ENCODE peak calls at places on chromosomes 6 and 20, in eight cellular contexts. Z, I, S, Q, L, P, U and N are unnamed samples. For H3K4me1, the result is how much of the 10 kb centered on the place peaks cover.

GRCh38 chr20:17971571-17972013 is 2.8 kb downstream of the MGME1 start:
- DNase-seq in Z (no peak), I (no peak), S (no peak), Q (no peak), L (no peak), P (no peak), U (no peak), N (no peak)

GRCh38 chr6:1215884-1216487 is 95.9 kb upstream of the FOXQ1 start:
- DNase-seq in Z (no peak), I (no peak), S (no peak), Q (no peak), L (no peak), P (no peak), U (no peak), N (no peak)

GRCh38 chr6:123016431-123017110 is 20.5 kb downstream of the CLVS2 start:
- DNase-seq in Z (no peak), I (no peak), S (no peak), Q (no peak), L (no peak), P (no peak), U (no peak), N (no peak)

GRCh38 chr6:140269766-140270165 is 895.3 kb upstream of the CITED2 start:
- DNase-seq in Z (no peak), I (no peak), S (no peak), Q (no peak), L (no peak), P (no peak), U (no peak), N (no peak)

GRCh38 chr6:135383297-135383696 is 114.2 kb downstream of the AHI1 start:
- DNase-seq in Z (no peak), I (no peak), S (no peak), Q (no peak), L (no peak), P (no peak), U (no peak), N (no peak)

GRCh38 chr20:50535162-50535561 is 25.0 kb downstream of the PTPN1 start:
- DNase-seq in Z (no peak), I (no peak), S (no peak), Q (no peak), L (no peak), P (no peak), U (no peak), N (no peak)

GRCh38 chr6:29685718-29686326 is 4.9 kb upstream of the ZFP57 start:
- DNase-seq in Z (no peak), I (no peak), S (no peak), Q (no peak), L (no peak), P (no peak), U (no peak), N (no peak)

GRCh38 chr20:35284267-35284991 is at the start of gene EIF6:
- DNase-seq in Z (peak), I (peak), S (peak), Q (peak), L (peak), P (peak), U (peak), N (peak)

GRCh38 chr20:3405696-3406358 is 1.6 kb downstream of the DNAAF9 start:
- DNase-seq in Z (no peak), I (no peak), S (no peak), Q (no peak), L (no peak), P (no peak), U (no peak), N (no peak)

GRCh38 chr6:14546036-14546435 is 428.5 kb downstream of the CD83 start:
- DNase-seq in Z (no peak), I (no peak), S (no peak), Q (no peak), L (no peak), P (no peak), U (no peak), N (no peak)

GRCh38 chr6:93794161-93794560 is 374.8 kb upstream of the EPHA7 start:
- DNase-seq in Z (no peak), I (no peak), S (no peak), Q (no peak), L (no peak), P (no peak), U (no peak), N (no peak)

GRCh38 chr20:50861012-50861411 is 66.2 kb downstream of the BCAS4 start:
- DNase-seq in Z (no peak), I (no peak), S (no peak), Q (no peak), L (no peak), P (no peak), U (no peak), N (no peak)

GRCh38 chr20:23114018-23114417 is 27.9 kb upstream of the CD93 start:
- DNase-seq in Z (no peak), I (peak), S (no peak), Q (no peak), L (peak), P (no peak), U (no peak), N (no peak)

GRCh38 chr6:67683960-67684359 is 951.1 kb upstream of the ADGRB3 start:
- DNase-seq in Z (no peak), I (no peak), S (no peak), Q (no peak), L (no peak), P (no peak), U (no peak), N (no peak)

GRCh38 chr20:35539756-35540212 is 2.1 kb upstream of the ERGIC3 start:
- DNase-seq in Z (no peak), I (peak), S (no peak), Q (peak), L (peak), P (no peak), U (no peak), N (no peak)

GRCh38 chr6:82182756-82183155 is 64.8 kb downstream of the IBTK start:
- DNase-seq in Z (no peak), I (no peak), S (no peak), Q (no peak), L (no peak), P (no peak), U (no peak), N (no peak)

GRCh38 chr6:144262470-144263369 is 22.4 kb upstream of the UTRN start:
- DNase-seq in Z (no peak), I (no peak), S (no peak), Q (peak), L (no peak), P (peak), U (no peak), N (no peak)

GRCh38 chr6:44664716-44665115 is 277.2 kb downstream of the CDC5L start:
- DNase-seq in Z (no peak), I (no peak), S (no peak), Q (no peak), L (no peak), P (no peak), U (no peak), N (no peak)

GRCh38 chr6:73739097-73739496 is 43.1 kb downstream of the CD109 start:
- DNase-seq in Z (peak), I (no peak), S (no peak), Q (peak), L (no peak), P (no peak), U (no peak), N (no peak)

GRCh38 chr6:169034523-169035167 is 219.0 kb downstream of the THBS2 start:
- DNase-seq in Z (no peak), I (no peak), S (no peak), Q (no peak), L (no peak), P (no peak), U (no peak), N (no peak)

GRCh38 chr6:141252828-141253608 is 879.7 kb upstream of the GJE1 start:
- DNase-seq in Z (no peak), I (no peak), S (no peak), Q (no peak), L (no peak), P (no peak), U (no peak), N (no peak)

GRCh38 chr6:144248470-144249301 is 36.4 kb upstream of the UTRN start:
- DNase-seq in Z (no peak), I (no peak), S (no peak), Q (no peak), L (no peak), P (no peak), U (no peak), N (no peak)

GRCh38 chr6:78583079-78583478 is 284.3 kb upstream of the IRAK1BP1 start:
- DNase-seq in Z (no peak), I (no peak), S (no peak), Q (no peak), L (no peak), P (no peak), U (no peak), N (no peak)

GRCh38 chr6:107114213-107114871 is 973 bp downstream of the BEND3 start:
- DNase-seq in Z (peak), I (peak), S (peak), Q (peak), L (peak), P (peak), U (peak), N (peak)

GRCh38 chr6:24858154-24858801 is 59.6 kb upstream of the ARMH2 start:
- DNase-seq in Z (no peak), I (peak), S (no peak), Q (peak), L (no peak), P (peak), U (no peak), N (no peak)

GRCh38 chr20:45114465-45115385 is at the start of gene WFDC5:
- DNase-seq in Z (no peak), I (no peak), S (no peak), Q (no peak), L (no peak), P (no peak), U (no peak), N (no peak)

GRCh38 chr20:61440548-61441055 is 188.5 kb downstream of the CDH4 start:
- DNase-seq in Z (no peak), I (no peak), S (no peak), Q (no peak), L (no peak), P (no peak), U (no peak), N (no peak)

GRCh38 chr6:111985202-111985731 is 68.6 kb upstream of the CCN6 start:
- DNase-seq in Z (no peak), I (peak), S (no peak), Q (no peak), L (no peak), P (peak), U (no peak), N (peak)

GRCh38 chr6:144265390-144265789 is 19.7 kb upstream of the UTRN start:
- DNase-seq in Z (peak), I (no peak), S (no peak), Q (peak), L (no peak), P (no peak), U (no peak), N (no peak)

GRCh38 chr6:42967228-42967627 is 6.7 kb downstream of the GNMT start:
- DNase-seq in Z (no peak), I (no peak), S (no peak), Q (no peak), L (no peak), P (no peak), U (no peak), N (no peak)

GRCh38 chr6:14066782-14067406 is 50.7 kb upstream of the CD83 start:
- DNase-seq in Z (peak), I (peak), S (no peak), Q (peak), L (no peak), P (peak), U (no peak), N (peak)

GRCh38 chr6:170039156-170040114 is 251.4 kb downstream of the DLL1 start:
- DNase-seq in Z (no peak), I (peak), S (peak), Q (no peak), L (peak), P (no peak), U (peak), N (no peak)

GRCh38 chr6:22899446-22899845 is 330.1 kb downstream of the HDGFL1 start:
- DNase-seq in Z (no peak), I (no peak), S (no peak), Q (no peak), L (no peak), P (no peak), U (no peak), N (no peak)

GRCh38 chr6:137171824-137172733 is 1.4 kb downstream of the IL22RA2 start:
- DNase-seq in Z (no peak), I (no peak), S (no peak), Q (no peak), L (no peak), P (no peak), U (no peak), N (no peak)
- H3K4me1 ChIP-seq in Z (under half), I (under half), S (under half), Q (under half), L (under half), P (under half), U (under half), N (under half)

DNA sequence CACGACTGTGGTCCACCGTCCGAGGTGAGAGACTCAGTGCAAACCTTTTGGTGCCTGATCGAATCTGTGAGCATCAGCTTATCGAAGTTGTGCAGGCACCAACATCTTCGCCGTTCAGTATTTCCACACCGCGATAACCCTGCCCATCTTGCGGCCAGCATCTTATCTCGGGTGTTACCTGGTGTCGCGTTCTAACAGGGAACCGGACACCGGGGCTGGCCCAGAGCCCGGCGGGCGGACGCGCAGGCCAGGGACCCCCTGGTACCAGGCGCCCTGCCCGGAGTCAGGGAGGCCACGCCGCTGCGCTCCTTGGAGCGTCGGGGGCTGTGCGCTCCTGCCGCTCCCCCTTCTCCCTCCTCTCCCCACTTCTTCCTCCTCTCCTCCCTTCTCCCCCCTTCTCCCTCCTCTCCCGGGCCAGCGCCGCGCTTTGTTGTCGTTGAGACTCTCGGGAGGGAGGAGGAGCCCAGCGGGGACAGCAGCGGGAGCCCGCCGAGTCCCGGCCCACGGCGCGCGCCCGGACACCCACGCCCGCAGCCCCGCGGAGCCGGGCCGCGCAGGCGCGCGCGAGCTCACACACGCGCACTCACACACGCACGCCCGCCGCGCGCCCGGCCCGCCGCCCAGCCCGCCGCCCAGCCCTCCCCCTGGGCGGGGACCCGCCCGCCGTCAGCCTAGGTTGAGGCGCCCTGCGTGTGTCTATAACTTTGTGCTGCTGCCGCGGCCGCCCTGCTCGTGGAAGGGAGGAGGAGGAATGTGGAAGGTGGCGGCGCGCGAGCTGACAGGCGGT is 1.4 kb upstream of the FOXO3 start:
- DNase-seq in Z (peak), I (peak), S (peak), Q (peak), L (peak), P (peak), U (peak), N (peak)
- H3K27ac ChIP-seq in Z (peak), I (peak), S (peak), Q (peak), L (peak), P (peak), U (peak), N (peak)

DNA sequence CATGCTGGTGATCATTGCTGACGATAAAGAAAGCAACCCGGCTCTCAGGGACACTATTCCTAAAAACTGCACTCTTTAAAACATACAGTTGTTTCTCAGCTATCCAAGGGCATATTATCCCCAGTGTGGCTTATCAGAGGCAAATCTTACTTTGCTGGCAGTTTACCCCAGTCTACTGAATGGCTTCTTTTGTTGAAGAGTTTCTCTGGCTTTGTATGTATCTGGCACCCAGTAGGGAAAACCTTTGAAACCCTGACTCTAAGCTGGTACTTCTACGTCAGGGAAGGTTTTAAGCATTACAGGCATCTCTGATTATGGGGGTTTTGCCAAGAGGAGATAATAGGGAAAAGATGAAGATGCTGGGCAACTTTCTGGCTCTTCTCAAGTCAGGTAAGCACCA is 637.6 kb upstream of the CHD6 start:
- DNase-seq in Z (no peak), I (no peak), S (no peak), Q (no peak), L (no peak), P (no peak), U (no peak), N (no peak)
- H3K4me1 ChIP-seq in Z (under half), I (under half), S (under half), Q (under half), L (under half), P (under half), U (under half), N (under half)

DNA sequence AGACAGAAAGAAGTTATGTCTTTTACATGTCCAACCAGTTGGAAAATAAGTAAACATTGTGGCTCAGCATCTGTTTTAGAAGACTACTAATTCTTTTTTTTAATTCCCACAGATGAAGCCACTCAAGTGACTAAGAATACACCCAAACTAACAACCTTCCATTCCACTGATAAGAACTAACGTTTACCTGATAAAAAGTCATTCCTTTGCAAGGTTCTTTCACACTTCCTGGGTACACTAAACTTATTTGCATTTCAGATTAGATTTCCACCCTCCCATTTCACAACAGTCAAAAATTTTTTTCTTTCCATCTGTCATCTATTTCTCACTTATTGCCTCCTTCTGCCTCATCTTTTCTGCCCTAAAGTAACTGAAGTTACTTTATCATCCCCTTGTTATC is 20.3 kb downstream of the MBOAT1 start:
- DNase-seq in Z (no peak), I (no peak), S (no peak), Q (no peak), L (no peak), P (no peak), U (no peak), N (no peak)
- H3K27ac ChIP-seq in Z (no peak), I (no peak), S (no peak), Q (no peak), L (no peak), P (no peak), U (no peak), N (no peak)

GRCh38 chr6:129750390-129750789 is 40.4 kb upstream of the ARHGAP18 start:
- DNase-seq in Z (no peak), I (no peak), S (no peak), Q (no peak), L (no peak), P (no peak), U (no peak), N (no peak)

GRCh38 chr6:129747588-129748112 is 37.7 kb upstream of the ARHGAP18 start:
- DNase-seq in Z (no peak), I (no peak), S (no peak), Q (no peak), L (no peak), P (no peak), U (no peak), N (no peak)

GRCh38 chr6:129748212-129748900 is 38.4 kb upstream of the ARHGAP18 start:
- DNase-seq in Z (no peak), I (peak), S (no peak), Q (peak), L (no peak), P (peak), U (peak), N (peak)

GRCh38 chr6:129749749-129750120 is 39.8 kb upstream of the ARHGAP18 start:
- DNase-seq in Z (no peak), I (no peak), S (no peak), Q (peak), L (no peak), P (no peak), U (no peak), N (peak)

DNA sequence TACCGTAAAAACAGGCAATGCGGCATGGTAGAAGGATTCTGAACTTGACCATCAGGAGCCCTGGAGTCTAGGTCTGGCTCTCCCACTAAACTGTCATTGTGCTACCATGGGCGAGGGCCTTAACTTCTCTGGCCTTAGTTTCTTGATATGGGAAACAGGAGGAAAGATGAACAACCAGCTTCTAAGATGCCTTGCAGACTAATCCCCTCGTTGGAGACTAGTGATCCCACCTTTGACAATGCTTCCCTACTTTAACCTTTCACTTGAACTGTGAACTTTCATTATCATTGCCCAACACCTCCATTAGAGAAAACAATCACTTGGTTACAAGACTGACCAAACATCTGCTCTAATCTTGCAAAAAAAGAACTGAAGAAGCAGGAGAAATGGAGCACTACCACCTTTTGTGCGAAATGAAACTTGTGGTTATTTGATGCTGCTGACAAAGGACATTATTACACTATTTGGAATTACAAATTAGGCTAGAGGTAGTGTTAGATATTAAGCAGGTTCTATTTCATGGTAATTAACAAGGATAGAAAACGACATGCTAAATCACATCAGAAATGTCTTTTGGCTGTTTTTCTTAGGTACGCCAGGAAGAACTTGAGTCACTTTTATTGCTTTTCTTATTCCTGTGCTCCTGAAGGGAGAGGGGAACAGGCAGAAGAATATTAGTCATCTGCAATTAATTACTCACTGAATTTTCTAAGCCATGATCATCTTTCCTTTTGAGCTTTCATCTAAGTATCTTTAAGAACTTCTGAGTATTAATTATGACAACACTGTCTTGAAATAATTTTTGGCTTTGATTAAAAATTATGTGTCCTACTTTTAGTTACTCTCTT is 39.1 kb upstream of the ARHGAP18 start:
- DNase-seq in Z (no peak), I (no peak), S (no peak), Q (no peak), L (no peak), P (no peak), U (no peak), N (no peak)
- H3K4me1 ChIP-seq in Z (under half), I (under half), S (under half), Q (under half), L (under half), P (under half), U (under half), N (under half)

DNA sequence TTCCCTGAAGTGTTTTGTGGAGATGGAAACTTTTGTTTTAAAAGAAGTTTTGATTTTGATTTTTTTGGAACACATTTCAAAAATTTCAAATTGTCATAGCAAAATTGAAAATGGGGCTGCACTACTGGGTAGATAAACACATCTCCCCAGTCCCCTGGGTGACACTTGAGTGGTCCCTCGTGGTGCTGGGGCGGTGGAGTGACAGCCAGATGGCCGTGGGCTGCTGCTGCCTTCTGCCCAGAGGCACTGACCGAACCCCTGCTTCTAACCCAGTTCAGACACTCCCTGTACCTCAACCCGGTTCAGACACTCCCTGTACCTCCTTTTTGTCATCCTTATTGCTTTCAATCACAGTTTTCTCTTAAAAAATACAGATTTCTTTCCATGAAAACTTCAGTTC is 69.9 kb upstream of the SYNJ2 start:
- DNase-seq in Z (no peak), I (no peak), S (no peak), Q (no peak), L (no peak), P (no peak), U (no peak), N (no peak)
- H3K27ac ChIP-seq in Z (no peak), I (no peak), S (no peak), Q (no peak), L (no peak), P (no peak), U (peak), N (no peak)